ENCODE peak calls at places on chromosomes 6 and 20, in four cellular contexts. One of them, this sample, is unnamed.

GRCh38 chr20:23776067-23776771 is 25.5 kb upstream of the CST1 start:
- DNase-seq in HepG2: no peak
- DNase-seq in GM12878: no peak
- DNase-seq in K562: no peak
- DNase-seq in this sample: peak; percentile 54

GRCh38 chr6:9250852-9251251 is 815.5 kb upstream of the SLC35B3 start:
- DNase-seq in HepG2: peak; percentile 16
- DNase-seq in GM12878: no peak
- DNase-seq in K562: no peak
- DNase-seq in this sample: peak; percentile 71

GRCh38 chr6:135576055-135576454 is 78.5 kb upstream of the AHI1 start:
- DNase-seq in HepG2: no peak
- DNase-seq in GM12878: no peak
- DNase-seq in K562: no peak
- DNase-seq in this sample: no peak

GRCh38 chr6:54195637-54196036 is 84.4 kb downstream of the MLIP start:
- DNase-seq in HepG2: no peak
- DNase-seq in GM12878: no peak
- DNase-seq in K562: no peak
- DNase-seq in this sample: no peak

GRCh38 chr20:23697947-23698346 is 9.1 kb upstream of the CST4 start:
- DNase-seq in HepG2: no peak
- DNase-seq in GM12878: no peak
- DNase-seq in K562: no peak
- DNase-seq in this sample: no peak

GRCh38 chr6:164014716-164015484 is 600.4 kb downstream of the QKI start:
- DNase-seq in HepG2: no peak
- DNase-seq in GM12878: no peak
- DNase-seq in K562: no peak
- DNase-seq in this sample: no peak

GRCh38 chr6:28634758-28635546 is 109.3 kb downstream of the GPX5 start:
- DNase-seq in HepG2: peak; percentile 50
- DNase-seq in GM12878: no peak
- DNase-seq in K562: no peak
- DNase-seq in this sample: peak; percentile 70

GRCh38 chr6:5752282-5752681 is 254.4 kb downstream of the NRN1 start:
- DNase-seq in HepG2: no peak
- DNase-seq in GM12878: no peak
- DNase-seq in K562: no peak
- DNase-seq in this sample: no peak

GRCh38 chr6:155310596-155310995 is 3.7 kb downstream of the TFB1M start:
- DNase-seq in HepG2: no peak
- DNase-seq in GM12878: no peak
- DNase-seq in K562: no peak
- DNase-seq in this sample: no peak

GRCh38 chr6:25318589-25318988 is 39.4 kb downstream of the CARMIL1 start:
- DNase-seq in HepG2: no peak
- DNase-seq in GM12878: no peak
- DNase-seq in K562: no peak
- DNase-seq in this sample: no peak

GRCh38 chr20:35166242-35166830 is 5.5 kb upstream of the PROCR start:
- DNase-seq in HepG2: no peak
- DNase-seq in GM12878: no peak
- DNase-seq in K562: peak; percentile 52
- DNase-seq in this sample: no peak

GRCh38 chr6:129601323-129601722 is 108.7 kb downstream of the ARHGAP18 start:
- DNase-seq in HepG2: no peak
- DNase-seq in GM12878: no peak
- DNase-seq in K562: no peak
- DNase-seq in this sample: no peak

GRCh38 chr6:169811521-169812256 is 60.3 kb downstream of the ERMARD start:
- DNase-seq in HepG2: no peak
- DNase-seq in GM12878: no peak
- DNase-seq in K562: no peak
- DNase-seq in this sample: no peak

GRCh38 chr20:50389808-50390684 is 120.1 kb upstream of the PTPN1 start:
- DNase-seq in HepG2: peak; percentile 100
- DNase-seq in GM12878: no peak
- DNase-seq in K562: no peak
- DNase-seq in this sample: no peak

GRCh38 chr6:45710304-45710821 is 305.3 kb downstream of the CLIC5 start:
- DNase-seq in HepG2: no peak
- DNase-seq in GM12878: peak; percentile 62
- DNase-seq in K562: no peak
- DNase-seq in this sample: no peak

GRCh38 chr20:4006640-4007039 is 8.7 kb downstream of the RNF24 start:
- DNase-seq in HepG2: no peak
- DNase-seq in GM12878: no peak
- DNase-seq in K562: no peak
- DNase-seq in this sample: no peak

GRCh38 chr6:102766946-102767345 is 1373.4 kb downstream of the GRIK2 start:
- DNase-seq in HepG2: no peak
- DNase-seq in GM12878: no peak
- DNase-seq in K562: no peak
- DNase-seq in this sample: no peak

GRCh38 chr6:168908166-168908565 is 345.5 kb downstream of the THBS2 start:
- DNase-seq in HepG2: no peak
- DNase-seq in GM12878: no peak
- DNase-seq in K562: no peak
- DNase-seq in this sample: no peak

GRCh38 chr20:49969234-49969633 is 13.5 kb upstream of the SNAI1 start:
- DNase-seq in HepG2: no peak
- DNase-seq in GM12878: no peak
- DNase-seq in K562: no peak
- DNase-seq in this sample: no peak

GRCh38 chr6:158654960-158655485 is 5.2 kb downstream of the SYTL3 start:
- DNase-seq in HepG2: no peak
- DNase-seq in GM12878: no peak
- DNase-seq in K562: no peak
- DNase-seq in this sample: no peak

GRCh38 chr6:13012977-13013680 is 296.6 kb downstream of the PHACTR1 start:
- DNase-seq in HepG2: no peak
- DNase-seq in GM12878: no peak
- DNase-seq in K562: no peak
- DNase-seq in this sample: peak; percentile 84

GRCh38 chr6:167331565-167331964 is 6.7 kb downstream of the TTLL2 start:
- DNase-seq in HepG2: no peak
- DNase-seq in GM12878: no peak
- DNase-seq in K562: no peak
- DNase-seq in this sample: no peak

GRCh38 chr6:150008588-150008987 is 16.7 kb downstream of the RAET1L start:
- DNase-seq in HepG2: no peak
- DNase-seq in GM12878: no peak
- DNase-seq in K562: peak; percentile 64
- DNase-seq in this sample: no peak

GRCh38 chr20:25058797-25059486 is 1.0 kb upstream of the ACSS1 start:
- DNase-seq in HepG2: peak; percentile 44
- DNase-seq in GM12878: no peak
- DNase-seq in K562: no peak
- DNase-seq in this sample: no peak

GRCh38 chr6:47810885-47811284 is 29.1 kb downstream of the OPN5 start:
- DNase-seq in HepG2: peak; percentile 16
- DNase-seq in GM12878: no peak
- DNase-seq in K562: no peak
- DNase-seq in this sample: peak; percentile 31

GRCh38 chr20:1264727-1265126 is 1.4 kb upstream of the SNPH start:
- DNase-seq in HepG2: no peak
- DNase-seq in GM12878: no peak
- DNase-seq in K562: no peak
- DNase-seq in this sample: no peak

GRCh38 chr6:144931172-144932035 is 646.3 kb downstream of the UTRN start:
- DNase-seq in HepG2: peak; percentile 27
- DNase-seq in GM12878: no peak
- DNase-seq in K562: peak; percentile 11
- DNase-seq in this sample: peak; percentile 52

GRCh38 chr6:107124934-107125348 is 9.6 kb upstream of the BEND3 start:
- DNase-seq in HepG2: no peak
- DNase-seq in GM12878: peak; percentile 40
- DNase-seq in K562: no peak
- DNase-seq in this sample: no peak

GRCh38 chr6:73521351-73522254 is 771 bp upstream of the EEF1A1 start:
- DNase-seq in HepG2: peak; percentile 69
- DNase-seq in GM12878: no peak
- DNase-seq in K562: no peak
- DNase-seq in this sample: peak; percentile 78

GRCh38 chr6:109701774-109702173 is 10.7 kb downstream of the FIG4 start:
- DNase-seq in HepG2: no peak
- DNase-seq in GM12878: no peak
- DNase-seq in K562: no peak
- DNase-seq in this sample: no peak

GRCh38 chr6:39453236-39453635 is 130.7 kb upstream of the KCNK16 start:
- DNase-seq in HepG2: no peak
- DNase-seq in GM12878: no peak
- DNase-seq in K562: no peak
- DNase-seq in this sample: no peak

GRCh38 chr6:31541059-31541657 is 645 bp downstream of the DDX39B start:
- DNase-seq in HepG2: peak; percentile 63
- DNase-seq in GM12878: no peak
- DNase-seq in K562: peak; percentile 79
- DNase-seq in this sample: no peak

GRCh38 chr6:119294984-119295383 is 54.6 kb downstream of the MAN1A1 start:
- DNase-seq in HepG2: no peak
- DNase-seq in GM12878: no peak
- DNase-seq in K562: no peak
- DNase-seq in this sample: no peak

GRCh38 chr6:31779908-31780307 is 2.8 kb upstream of the VWA7 start:
- DNase-seq in HepG2: no peak
- DNase-seq in GM12878: no peak
- DNase-seq in K562: no peak
- DNase-seq in this sample: no peak

GRCh38 chr6:21559238-21559637 is 34.3 kb upstream of the SOX4 start:
- DNase-seq in HepG2: no peak
- DNase-seq in GM12878: no peak
- DNase-seq in K562: no peak
- DNase-seq in this sample: no peak

GRCh38 chr6:112911949-112912348 is 564.8 kb downstream of the RFPL4B start:
- DNase-seq in HepG2: no peak
- DNase-seq in GM12878: no peak
- DNase-seq in K562: no peak
- DNase-seq in this sample: no peak

GRCh38 chr6:75266716-75267291 is 17.8 kb downstream of the TMEM30A start:
- DNase-seq in HepG2: peak; percentile 42
- DNase-seq in GM12878: no peak
- DNase-seq in K562: peak; percentile 40
- DNase-seq in this sample: no peak

GRCh38 chr6:81969814-81970213 is 217.3 kb upstream of the TENT5A start:
- DNase-seq in HepG2: no peak
- DNase-seq in GM12878: no peak
- DNase-seq in K562: no peak
- DNase-seq in this sample: peak; percentile 57

GRCh38 chr6:2124260-2124709 is 121.1 kb downstream of the GMDS start:
- DNase-seq in HepG2: no peak
- DNase-seq in GM12878: no peak
- DNase-seq in K562: peak; percentile 21
- DNase-seq in this sample: no peak

GRCh38 chr6:2129076-2129695 is 116.2 kb downstream of the GMDS start:
- DNase-seq in HepG2: no peak
- DNase-seq in GM12878: peak; percentile 43
- DNase-seq in K562: no peak
- DNase-seq in this sample: no peak

GRCh38 chr6:2125158-2125557 is 120.2 kb downstream of the GMDS start:
- DNase-seq in HepG2: no peak
- DNase-seq in GM12878: no peak
- DNase-seq in K562: no peak
- DNase-seq in this sample: no peak

GRCh38 chr6:2126351-2126750 is 119.1 kb downstream of the GMDS start:
- DNase-seq in HepG2: no peak
- DNase-seq in GM12878: no peak
- DNase-seq in K562: no peak
- DNase-seq in this sample: no peak

GRCh38 chr6:2127484-2127911 is 117.9 kb downstream of the GMDS start:
- DNase-seq in HepG2: no peak
- DNase-seq in GM12878: peak; percentile 5
- DNase-seq in K562: peak; percentile 22
- DNase-seq in this sample: no peak
- TF ChIP-seq CBFB in HepG2: no peak
- TF ChIP-seq CBFB in GM12878: no peak
- TF ChIP-seq CBFB in K562: no peak
- TF ChIP-seq CBFB in this sample: no peak

GRCh38 chr20:62134735-62135231 is 8.4 kb downstream of the PSMA7 start:
- DNase-seq in HepG2: peak; percentile 88
- DNase-seq in GM12878: no peak
- DNase-seq in K562: no peak
- DNase-seq in this sample: no peak
- TF ChIP-seq CBFB in HepG2: peak; percentile 58
- TF ChIP-seq CBFB in GM12878: no peak
- TF ChIP-seq CBFB in K562: no peak
- TF ChIP-seq CBFB in this sample: no peak

GRCh38 chr20:32474967-32475819 is 109.9 kb downstream of the NOL4L start:
- DNase-seq in HepG2: peak; percentile 86
- DNase-seq in GM12878: no peak
- DNase-seq in K562: peak; percentile 98
- DNase-seq in this sample: peak; percentile 54
- TF ChIP-seq CBFB in HepG2: peak; percentile 91
- TF ChIP-seq CBFB in GM12878: no peak
- TF ChIP-seq CBFB in K562: no peak
- TF ChIP-seq CBFB in this sample: no peak

GRCh38 chr20:20005381-20005780 is 11.8 kb upstream of the NAA20 start:
- DNase-seq in HepG2: peak; percentile 51
- DNase-seq in GM12878: no peak
- DNase-seq in K562: no peak
- DNase-seq in this sample: no peak

GRCh38 chr20:20000223-20000968 is 16.8 kb upstream of the NAA20 start:
- DNase-seq in HepG2: no peak
- DNase-seq in GM12878: no peak
- DNase-seq in K562: no peak
- DNase-seq in this sample: no peak

GRCh38 chr20:19998990-19999705 is 18.0 kb upstream of the NAA20 start:
- DNase-seq in HepG2: no peak
- DNase-seq in GM12878: no peak
- DNase-seq in K562: no peak
- DNase-seq in this sample: no peak

GRCh38 chr20:20002101-20002998 is 14.8 kb upstream of the NAA20 start:
- DNase-seq in HepG2: peak; percentile 90
- DNase-seq in GM12878: no peak
- DNase-seq in K562: peak; percentile 13
- DNase-seq in this sample: no peak

GRCh38 chr20:20003088-20003954 is 13.8 kb upstream of the NAA20 start:
- DNase-seq in HepG2: no peak
- DNase-seq in GM12878: no peak
- DNase-seq in K562: no peak
- DNase-seq in this sample: no peak
- TF ChIP-seq CBFB in HepG2: no peak
- TF ChIP-seq CBFB in GM12878: no peak
- TF ChIP-seq CBFB in K562: no peak
- TF ChIP-seq CBFB in this sample: no peak